ENCODE peak calls at places on chromosomes 2 and 18, in seven cellular contexts. K, P, X, D, S, L and O are unnamed samples.

GRCh38 chr2:231666171-231667095 is 41.9 kb upstream of the PTMA start:
- DNase-seq in K (peak; percentile 97), X (peak; percentile 96), S (peak; percentile 96), P (peak; percentile 82), D (peak; percentile 91), L (no peak), O (peak; percentile 91)

GRCh38 chr2:88843651-88844050 is 152.2 kb downstream of the RPIA start:
- DNase-seq in L (no peak), S (no peak), K (no peak), P (no peak), D (no peak), X (no peak), O (no peak)

GRCh38 chr2:38473333-38474005 is 96.4 kb upstream of the ATL2 start:
- DNase-seq in X (no peak), S (no peak), K (no peak), D (no peak), P (no peak), L (no peak), O (no peak)

GRCh38 chr2:165933211-165933610 is 20.4 kb downstream of the TTC21B start:
- DNase-seq in S (no peak), K (no peak), X (no peak), D (no peak), L (no peak), P (no peak), O (no peak)

GRCh38 chr2:149573760-149574159 is 13.8 kb downstream of the MMADHC start:
- DNase-seq in D (peak; percentile 48), K (no peak), X (no peak), P (no peak), L (no peak), S (no peak), O (no peak)

GRCh38 chr18:62324917-62325805 is at the start of gene TNFRSF11A:
- DNase-seq in S (peak; percentile 77), K (peak; percentile 80), L (peak; percentile 82), P (no peak), X (peak; percentile 76), D (no peak), O (peak; percentile 57)

GRCh38 chr2:105179469-105180372 is 61.8 kb upstream of the GPR45 start:
- DNase-seq in K (no peak), D (peak; percentile 71), X (peak; percentile 8), S (peak; percentile 50), L (no peak), P (peak; percentile 53), O (peak; percentile 73)

GRCh38 chr2:52416340-52416739 is 1351.3 kb upstream of the CHAC2 start:
- DNase-seq in L (no peak), S (no peak), X (no peak), D (peak; percentile 33), P (no peak), K (no peak), O (no peak)

GRCh38 chr18:3604260-3604625 is 154.3 kb downstream of the TGIF1 start:
- DNase-seq in X (no peak), K (no peak), P (no peak), L (no peak), S (no peak), D (no peak), O (no peak)

GRCh38 chr2:8892149-8892548 is 54.7 kb upstream of the KIDINS220 start:
- DNase-seq in L (no peak), P (no peak), K (no peak), D (no peak), X (peak; percentile 18), S (no peak), O (no peak)

GRCh38 chr18:42187611-42188378 is 232.8 kb downstream of the PIK3C3 start:
- DNase-seq in S (no peak), K (no peak), X (no peak), P (no peak), D (no peak), L (no peak), O (no peak)

GRCh38 chr2:224816816-224817215 is 100.7 kb upstream of the CCDC195 start:
- DNase-seq in P (no peak), K (no peak), L (no peak), X (no peak), D (peak; percentile 89), S (no peak), O (peak; percentile 15)

GRCh38 chr2:98869868-98870267 is 66.2 kb downstream of the CRACDL start:
- DNase-seq in X (no peak), P (no peak), D (no peak), L (no peak), S (peak; percentile 91), K (peak; percentile 80), O (no peak)

GRCh38 chr2:199085201-199085750 is 372.5 kb downstream of the SATB2 start:
- DNase-seq in S (no peak), D (no peak), K (no peak), X (no peak), P (no peak), L (no peak), O (no peak)

GRCh38 chr18:3703732-3704176 is 253.8 kb downstream of the TGIF1 start:
- DNase-seq in K (peak; percentile 83), L (no peak), S (peak; percentile 76), D (peak; percentile 73), X (peak; percentile 75), P (peak; percentile 65), O (peak; percentile 44)

GRCh38 chr18:56910967-56911366 is 235.9 kb upstream of the BOD1L2 start:
- DNase-seq in D (no peak), K (peak; percentile 50), X (no peak), S (no peak), L (no peak), P (no peak), O (no peak)

DNA sequence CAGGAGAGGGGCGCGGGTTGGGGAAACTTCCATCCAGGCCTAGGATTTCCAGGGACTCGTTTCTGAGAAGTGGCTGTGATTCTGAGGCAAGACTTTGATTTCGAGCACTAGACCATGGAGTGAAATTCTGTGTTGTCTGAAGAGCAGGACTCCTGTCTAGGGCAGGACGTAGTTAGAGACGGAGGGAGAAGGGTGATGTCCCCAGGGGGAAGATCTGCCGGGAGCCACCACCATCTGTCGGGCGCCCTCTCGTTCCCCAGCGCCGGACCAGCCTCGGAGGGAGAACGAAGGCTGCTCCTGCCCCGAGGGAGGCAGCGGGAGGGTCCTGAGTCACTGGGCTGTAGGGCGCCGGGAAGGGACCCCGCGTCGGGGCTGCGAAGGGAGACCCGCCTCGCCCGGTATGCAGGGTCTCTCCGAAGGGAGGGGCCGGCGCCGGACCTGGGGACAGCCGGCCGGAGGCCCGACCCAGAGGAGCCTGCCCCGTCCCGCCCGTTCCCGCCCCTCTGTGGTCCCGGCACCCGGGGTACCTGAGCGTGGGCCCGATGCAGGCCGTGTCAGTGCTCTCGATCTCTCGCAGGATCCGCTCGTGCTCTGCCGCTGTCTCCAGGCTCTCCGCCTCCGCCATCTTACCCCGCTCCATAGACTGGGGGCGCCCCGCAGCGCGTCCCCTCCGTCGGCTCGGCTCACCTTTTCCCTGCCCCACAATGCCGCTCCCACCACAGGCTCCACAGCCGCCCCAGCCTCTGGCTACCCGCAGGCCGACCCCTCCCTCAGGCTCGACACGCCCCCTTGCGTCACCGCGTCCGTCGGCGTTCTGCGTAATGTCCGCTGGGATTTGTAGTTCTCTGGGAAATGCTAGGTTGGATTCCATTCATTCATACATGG is at the start of gene EXOC6B:
- DNase-seq in X (peak; percentile 81), K (peak; percentile 96), S (peak; percentile 94), D (peak; percentile 85), L (peak; percentile 62), P (peak; percentile 91), O (peak; percentile 77)
- TF ChIP-seq POLR2A in X (no peak), K (peak; percentile 89), S (peak; percentile 85), D (peak; percentile 71), L (no peak), P (peak; percentile 91), O (peak; percentile 91)

GRCh38 chr2:159615936-159616733 is at the start of gene BAZ2B:
- DNase-seq in K (peak; percentile 71), X (peak; percentile 75), S (peak; percentile 63), P (peak; percentile 65), L (no peak), D (peak; percentile 88), O (peak; percentile 14)
- TF ChIP-seq POLR2A in K (peak; percentile 53), X (peak; percentile 44), S (no peak), P (peak; percentile 85), L (no peak), D (no peak), O (peak; percentile 0)

GRCh38 chr2:155840661-155841060 is 491.9 kb downstream of the NR4A2 start:
- DNase-seq in D (no peak), S (no peak), P (no peak), K (no peak), L (no peak), X (no peak), O (no peak)

GRCh38 chr2:155844481-155844880 is 488.0 kb downstream of the NR4A2 start:
- DNase-seq in S (no peak), X (no peak), L (no peak), D (no peak), P (no peak), K (no peak), O (no peak)

GRCh38 chr2:155841442-155841841 is 491.1 kb downstream of the NR4A2 start:
- DNase-seq in S (no peak), D (no peak), P (no peak), X (no peak), L (no peak), K (no peak), O (no peak)

GRCh38 chr2:155842103-155842502 is 490.4 kb downstream of the NR4A2 start:
- DNase-seq in K (no peak), L (no peak), D (no peak), X (no peak), S (no peak), P (no peak), O (no peak)

DNA sequence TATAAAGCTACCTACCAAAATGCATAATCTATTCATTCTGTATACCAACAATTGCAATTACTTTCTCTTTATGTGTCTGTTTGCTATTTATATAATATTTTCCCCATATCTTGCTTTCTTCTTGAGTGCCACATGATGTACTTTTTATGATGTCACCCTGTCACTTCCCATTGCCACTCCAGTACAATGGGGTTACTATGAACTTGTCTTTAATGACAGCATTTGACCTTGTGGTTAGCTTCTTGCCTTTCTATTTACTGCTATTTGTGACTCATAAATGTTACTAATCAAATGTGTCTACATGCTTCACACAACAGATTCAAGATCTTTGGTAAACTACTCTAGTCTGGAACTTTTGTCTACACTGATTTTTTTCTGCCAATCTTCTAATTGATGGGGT is 486.3 kb downstream of the NR4A2 start:
- DNase-seq in L (no peak), S (no peak), K (no peak), D (no peak), P (no peak), X (no peak), O (peak; percentile 3)
- TF ChIP-seq POLR2A in L (no peak), S (no peak), K (no peak), D (no peak), P (no peak), X (no peak), O (no peak)

GRCh38 chr2:85613717-85614515 is 2.0 kb upstream of the C2orf68 start:
- DNase-seq in X (no peak), P (no peak), L (no peak), K (no peak), S (no peak), D (no peak), O (no peak)

GRCh38 chr2:85615413-85615728 is 615 bp upstream of the USP39 start:
- DNase-seq in X (no peak), K (no peak), L (no peak), S (no peak), P (no peak), D (no peak), O (no peak)

GRCh38 chr2:85611217-85611704 is 605 bp downstream of the C2orf68 start:
- DNase-seq in P (no peak), L (no peak), D (no peak), S (no peak), K (no peak), X (peak; percentile 46), O (no peak)

GRCh38 chr2:85607268-85608215 is 4.3 kb downstream of the C2orf68 start:
- DNase-seq in P (no peak), S (no peak), D (no peak), K (no peak), X (no peak), L (no peak), O (no peak)

GRCh38 chr2:85611705-85612587 is at the start of gene C2orf68:
- DNase-seq in S (peak; percentile 92), L (peak; percentile 96), P (peak; percentile 88), D (peak; percentile 79), X (peak; percentile 93), K (peak; percentile 96), O (peak; percentile 88)
- TF ChIP-seq POLR2A in S (peak; percentile 16), L (peak; percentile 91), P (peak; percentile 54), D (peak; percentile 84), X (peak; percentile 81), K (peak; percentile 71), O (peak; percentile 60)